ENCODE peak calls at places on chromosomes 1 and 21, in nine cellular contexts. One of them, this sample, is unnamed.

GRCh38 chr21:17359781-17360180 is 153.1 kb upstream of the CXADR start:
- DNase-seq in NK-92 treated with Interleukin-12 subunit alpha and Interleukin-12 subunit beta, amount 100 ng/mL, for 24 hours: no peak
- DNase-seq in fibroblast of lung: no peak
- DNase-seq in activated CD4-positive, alpha-beta memory T cell treated with anti-CD3 and anti-CD28 coated beads, Interleukin-2, amount 10 ng/mL, durations not matched to agents 7 days and 5 days: no peak
- DNase-seq in CD8-positive, alpha-beta T cell: no peak
- DNase-seq in activated naive CD4-positive, alpha-beta T cell treated with anti-CD3 and anti-CD28 coated beads, Interleukin-2, amount 10 ng/mL, durations not matched to agents 7 days and 5 days: no peak
- DNase-seq in activated CD4-positive, CD25-positive, alpha-beta regulatory T cell treated with anti-CD3 and anti-CD28 coated beads, Interleukin-2, amount 50 U/mL, for 72 hours: no peak
- DNase-seq in HEK293T: no peak
- DNase-seq in EH: no peak
- DNase-seq in this sample: no peak

GRCh38 chr21:42225571-42226155 is 6.7 kb downstream of the ABCG1 start:
- DNase-seq in HEK293T: no peak
- DNase-seq in fibroblast of lung: no peak
- DNase-seq in activated CD4-positive, alpha-beta memory T cell treated with anti-CD3 and anti-CD28 coated beads, Interleukin-2, amount 10 ng/mL, durations not matched to agents 7 days and 5 days: no peak
- DNase-seq in EH: no peak
- DNase-seq in CD8-positive, alpha-beta T cell: no peak
- DNase-seq in activated CD4-positive, CD25-positive, alpha-beta regulatory T cell treated with anti-CD3 and anti-CD28 coated beads, Interleukin-2, amount 50 U/mL, for 72 hours: peak; percentile 16
- DNase-seq in activated naive CD4-positive, alpha-beta T cell treated with anti-CD3 and anti-CD28 coated beads, Interleukin-2, amount 10 ng/mL, durations not matched to agents 7 days and 5 days: no peak
- DNase-seq in NK-92 treated with Interleukin-12 subunit alpha and Interleukin-12 subunit beta, amount 100 ng/mL, for 24 hours: no peak
- DNase-seq in this sample: no peak

GRCh38 chr1:9165396-9165795 is 36.5 kb upstream of the GPR157 start:
- DNase-seq in EH: no peak
- DNase-seq in activated naive CD4-positive, alpha-beta T cell treated with anti-CD3 and anti-CD28 coated beads, Interleukin-2, amount 10 ng/mL, durations not matched to agents 7 days and 5 days: no peak
- DNase-seq in CD8-positive, alpha-beta T cell: no peak
- DNase-seq in HEK293T: no peak
- DNase-seq in activated CD4-positive, alpha-beta memory T cell treated with anti-CD3 and anti-CD28 coated beads, Interleukin-2, amount 10 ng/mL, durations not matched to agents 7 days and 5 days: no peak
- DNase-seq in NK-92 treated with Interleukin-12 subunit alpha and Interleukin-12 subunit beta, amount 100 ng/mL, for 24 hours: no peak
- DNase-seq in fibroblast of lung: no peak
- DNase-seq in activated CD4-positive, CD25-positive, alpha-beta regulatory T cell treated with anti-CD3 and anti-CD28 coated beads, Interleukin-2, amount 50 U/mL, for 72 hours: no peak
- DNase-seq in this sample: no peak

GRCh38 chr1:53549781-53550180 is 90.6 kb downstream of the DMRTB1 start:
- DNase-seq in CD8-positive, alpha-beta T cell: no peak
- DNase-seq in activated CD4-positive, CD25-positive, alpha-beta regulatory T cell treated with anti-CD3 and anti-CD28 coated beads, Interleukin-2, amount 50 U/mL, for 72 hours: peak; percentile 13
- DNase-seq in HEK293T: no peak
- DNase-seq in fibroblast of lung: no peak
- DNase-seq in activated CD4-positive, alpha-beta memory T cell treated with anti-CD3 and anti-CD28 coated beads, Interleukin-2, amount 10 ng/mL, durations not matched to agents 7 days and 5 days: no peak
- DNase-seq in EH: no peak
- DNase-seq in activated naive CD4-positive, alpha-beta T cell treated with anti-CD3 and anti-CD28 coated beads, Interleukin-2, amount 10 ng/mL, durations not matched to agents 7 days and 5 days: no peak
- DNase-seq in NK-92 treated with Interleukin-12 subunit alpha and Interleukin-12 subunit beta, amount 100 ng/mL, for 24 hours: no peak
- DNase-seq in this sample: no peak

GRCh38 chr1:7677111-7677510 is 94.0 kb upstream of the VAMP3 start:
- DNase-seq in NK-92 treated with Interleukin-12 subunit alpha and Interleukin-12 subunit beta, amount 100 ng/mL, for 24 hours: no peak
- DNase-seq in CD8-positive, alpha-beta T cell: no peak
- DNase-seq in activated CD4-positive, CD25-positive, alpha-beta regulatory T cell treated with anti-CD3 and anti-CD28 coated beads, Interleukin-2, amount 50 U/mL, for 72 hours: no peak
- DNase-seq in EH: no peak
- DNase-seq in fibroblast of lung: no peak
- DNase-seq in activated naive CD4-positive, alpha-beta T cell treated with anti-CD3 and anti-CD28 coated beads, Interleukin-2, amount 10 ng/mL, durations not matched to agents 7 days and 5 days: no peak
- DNase-seq in HEK293T: no peak
- DNase-seq in activated CD4-positive, alpha-beta memory T cell treated with anti-CD3 and anti-CD28 coated beads, Interleukin-2, amount 10 ng/mL, durations not matched to agents 7 days and 5 days: no peak
- DNase-seq in this sample: no peak

GRCh38 chr1:230120949-230121381 is 53.9 kb downstream of the GALNT2 start:
- DNase-seq in EH: no peak
- DNase-seq in HEK293T: peak; percentile 58
- DNase-seq in activated naive CD4-positive, alpha-beta T cell treated with anti-CD3 and anti-CD28 coated beads, Interleukin-2, amount 10 ng/mL, durations not matched to agents 7 days and 5 days: peak; percentile 37
- DNase-seq in CD8-positive, alpha-beta T cell: no peak
- DNase-seq in fibroblast of lung: peak; percentile 47
- DNase-seq in activated CD4-positive, alpha-beta memory T cell treated with anti-CD3 and anti-CD28 coated beads, Interleukin-2, amount 10 ng/mL, durations not matched to agents 7 days and 5 days: no peak
- DNase-seq in NK-92 treated with Interleukin-12 subunit alpha and Interleukin-12 subunit beta, amount 100 ng/mL, for 24 hours: no peak
- DNase-seq in activated CD4-positive, CD25-positive, alpha-beta regulatory T cell treated with anti-CD3 and anti-CD28 coated beads, Interleukin-2, amount 50 U/mL, for 72 hours: no peak
- DNase-seq in this sample: no peak

GRCh38 chr1:68217060-68217554 is 15.2 kb downstream of the WLS start:
- DNase-seq in HEK293T: peak; percentile 68
- DNase-seq in activated CD4-positive, alpha-beta memory T cell treated with anti-CD3 and anti-CD28 coated beads, Interleukin-2, amount 10 ng/mL, durations not matched to agents 7 days and 5 days: no peak
- DNase-seq in NK-92 treated with Interleukin-12 subunit alpha and Interleukin-12 subunit beta, amount 100 ng/mL, for 24 hours: no peak
- DNase-seq in CD8-positive, alpha-beta T cell: no peak
- DNase-seq in activated CD4-positive, CD25-positive, alpha-beta regulatory T cell treated with anti-CD3 and anti-CD28 coated beads, Interleukin-2, amount 50 U/mL, for 72 hours: no peak
- DNase-seq in fibroblast of lung: no peak
- DNase-seq in EH: no peak
- DNase-seq in activated naive CD4-positive, alpha-beta T cell treated with anti-CD3 and anti-CD28 coated beads, Interleukin-2, amount 10 ng/mL, durations not matched to agents 7 days and 5 days: no peak
- DNase-seq in this sample: no peak

GRCh38 chr1:203663294-203663693 is 36.7 kb downstream of the ATP2B4 start:
- DNase-seq in activated CD4-positive, CD25-positive, alpha-beta regulatory T cell treated with anti-CD3 and anti-CD28 coated beads, Interleukin-2, amount 50 U/mL, for 72 hours: no peak
- DNase-seq in EH: peak; percentile 95
- DNase-seq in HEK293T: no peak
- DNase-seq in activated CD4-positive, alpha-beta memory T cell treated with anti-CD3 and anti-CD28 coated beads, Interleukin-2, amount 10 ng/mL, durations not matched to agents 7 days and 5 days: no peak
- DNase-seq in fibroblast of lung: peak; percentile 74
- DNase-seq in activated naive CD4-positive, alpha-beta T cell treated with anti-CD3 and anti-CD28 coated beads, Interleukin-2, amount 10 ng/mL, durations not matched to agents 7 days and 5 days: no peak
- DNase-seq in NK-92 treated with Interleukin-12 subunit alpha and Interleukin-12 subunit beta, amount 100 ng/mL, for 24 hours: no peak
- DNase-seq in CD8-positive, alpha-beta T cell: no peak
- DNase-seq in this sample: peak; percentile 54

GRCh38 chr1:18928406-18928805 is 26.1 kb upstream of the ALDH4A1 start:
- DNase-seq in NK-92 treated with Interleukin-12 subunit alpha and Interleukin-12 subunit beta, amount 100 ng/mL, for 24 hours: no peak
- DNase-seq in HEK293T: no peak
- DNase-seq in CD8-positive, alpha-beta T cell: no peak
- DNase-seq in activated CD4-positive, alpha-beta memory T cell treated with anti-CD3 and anti-CD28 coated beads, Interleukin-2, amount 10 ng/mL, durations not matched to agents 7 days and 5 days: no peak
- DNase-seq in EH: no peak
- DNase-seq in fibroblast of lung: no peak
- DNase-seq in activated CD4-positive, CD25-positive, alpha-beta regulatory T cell treated with anti-CD3 and anti-CD28 coated beads, Interleukin-2, amount 50 U/mL, for 72 hours: no peak
- DNase-seq in activated naive CD4-positive, alpha-beta T cell treated with anti-CD3 and anti-CD28 coated beads, Interleukin-2, amount 10 ng/mL, durations not matched to agents 7 days and 5 days: no peak
- DNase-seq in this sample: no peak

GRCh38 chr1:160628799-160629263 is 18.0 kb downstream of the SLAMF1 start:
- DNase-seq in fibroblast of lung: no peak
- DNase-seq in activated naive CD4-positive, alpha-beta T cell treated with anti-CD3 and anti-CD28 coated beads, Interleukin-2, amount 10 ng/mL, durations not matched to agents 7 days and 5 days: peak; percentile 57
- DNase-seq in activated CD4-positive, CD25-positive, alpha-beta regulatory T cell treated with anti-CD3 and anti-CD28 coated beads, Interleukin-2, amount 50 U/mL, for 72 hours: no peak
- DNase-seq in NK-92 treated with Interleukin-12 subunit alpha and Interleukin-12 subunit beta, amount 100 ng/mL, for 24 hours: no peak
- DNase-seq in activated CD4-positive, alpha-beta memory T cell treated with anti-CD3 and anti-CD28 coated beads, Interleukin-2, amount 10 ng/mL, durations not matched to agents 7 days and 5 days: peak; percentile 56
- DNase-seq in CD8-positive, alpha-beta T cell: no peak
- DNase-seq in HEK293T: no peak
- DNase-seq in EH: no peak
- DNase-seq in this sample: peak; percentile 86

GRCh38 chr1:217857061-217857460 is 225.9 kb downstream of the SPATA17 start:
- DNase-seq in EH: no peak
- DNase-seq in NK-92 treated with Interleukin-12 subunit alpha and Interleukin-12 subunit beta, amount 100 ng/mL, for 24 hours: no peak
- DNase-seq in activated naive CD4-positive, alpha-beta T cell treated with anti-CD3 and anti-CD28 coated beads, Interleukin-2, amount 10 ng/mL, durations not matched to agents 7 days and 5 days: no peak
- DNase-seq in fibroblast of lung: peak; percentile 59
- DNase-seq in activated CD4-positive, alpha-beta memory T cell treated with anti-CD3 and anti-CD28 coated beads, Interleukin-2, amount 10 ng/mL, durations not matched to agents 7 days and 5 days: no peak
- DNase-seq in activated CD4-positive, CD25-positive, alpha-beta regulatory T cell treated with anti-CD3 and anti-CD28 coated beads, Interleukin-2, amount 50 U/mL, for 72 hours: no peak
- DNase-seq in HEK293T: no peak
- DNase-seq in CD8-positive, alpha-beta T cell: no peak
- DNase-seq in this sample: no peak

GRCh38 chr1:204941415-204942338 is 71.0 kb downstream of the NFASC start:
- DNase-seq in activated CD4-positive, alpha-beta memory T cell treated with anti-CD3 and anti-CD28 coated beads, Interleukin-2, amount 10 ng/mL, durations not matched to agents 7 days and 5 days: peak; percentile 60
- DNase-seq in CD8-positive, alpha-beta T cell: peak; percentile 42
- DNase-seq in HEK293T: peak; percentile 83
- DNase-seq in fibroblast of lung: peak; percentile 47
- DNase-seq in NK-92 treated with Interleukin-12 subunit alpha and Interleukin-12 subunit beta, amount 100 ng/mL, for 24 hours: peak; percentile 13
- DNase-seq in activated naive CD4-positive, alpha-beta T cell treated with anti-CD3 and anti-CD28 coated beads, Interleukin-2, amount 10 ng/mL, durations not matched to agents 7 days and 5 days: peak; percentile 72
- DNase-seq in EH: peak; percentile 65
- DNase-seq in activated CD4-positive, CD25-positive, alpha-beta regulatory T cell treated with anti-CD3 and anti-CD28 coated beads, Interleukin-2, amount 50 U/mL, for 72 hours: peak; percentile 63
- DNase-seq in this sample: peak; percentile 52

GRCh38 chr1:40042337-40042736 is 1.8 kb downstream of the CAP1 start:
- DNase-seq in EH: peak; percentile 71
- DNase-seq in HEK293T: no peak
- DNase-seq in activated CD4-positive, CD25-positive, alpha-beta regulatory T cell treated with anti-CD3 and anti-CD28 coated beads, Interleukin-2, amount 50 U/mL, for 72 hours: no peak
- DNase-seq in fibroblast of lung: no peak
- DNase-seq in CD8-positive, alpha-beta T cell: no peak
- DNase-seq in activated naive CD4-positive, alpha-beta T cell treated with anti-CD3 and anti-CD28 coated beads, Interleukin-2, amount 10 ng/mL, durations not matched to agents 7 days and 5 days: no peak
- DNase-seq in activated CD4-positive, alpha-beta memory T cell treated with anti-CD3 and anti-CD28 coated beads, Interleukin-2, amount 10 ng/mL, durations not matched to agents 7 days and 5 days: no peak
- DNase-seq in NK-92 treated with Interleukin-12 subunit alpha and Interleukin-12 subunit beta, amount 100 ng/mL, for 24 hours: no peak
- DNase-seq in this sample: no peak

GRCh38 chr21:41167348-41168342 is at the start of gene BACE2:
- DNase-seq in HEK293T: peak; percentile 72
- DNase-seq in NK-92 treated with Interleukin-12 subunit alpha and Interleukin-12 subunit beta, amount 100 ng/mL, for 24 hours: no peak
- DNase-seq in activated naive CD4-positive, alpha-beta T cell treated with anti-CD3 and anti-CD28 coated beads, Interleukin-2, amount 10 ng/mL, durations not matched to agents 7 days and 5 days: peak; percentile 75
- DNase-seq in activated CD4-positive, alpha-beta memory T cell treated with anti-CD3 and anti-CD28 coated beads, Interleukin-2, amount 10 ng/mL, durations not matched to agents 7 days and 5 days: peak; percentile 68
- DNase-seq in EH: peak; percentile 67
- DNase-seq in activated CD4-positive, CD25-positive, alpha-beta regulatory T cell treated with anti-CD3 and anti-CD28 coated beads, Interleukin-2, amount 50 U/mL, for 72 hours: peak; percentile 40
- DNase-seq in fibroblast of lung: peak; percentile 75
- DNase-seq in CD8-positive, alpha-beta T cell: peak; percentile 22
- DNase-seq in this sample: peak; percentile 41

GRCh38 chr1:168439451-168440375 is 104.1 kb downstream of the XCL2 start:
- DNase-seq in NK-92 treated with Interleukin-12 subunit alpha and Interleukin-12 subunit beta, amount 100 ng/mL, for 24 hours: peak; percentile 64
- DNase-seq in CD8-positive, alpha-beta T cell: peak; percentile 84
- DNase-seq in activated CD4-positive, alpha-beta memory T cell treated with anti-CD3 and anti-CD28 coated beads, Interleukin-2, amount 10 ng/mL, durations not matched to agents 7 days and 5 days: peak; percentile 88
- DNase-seq in EH: peak; percentile 85
- DNase-seq in fibroblast of lung: peak; percentile 85
- DNase-seq in activated naive CD4-positive, alpha-beta T cell treated with anti-CD3 and anti-CD28 coated beads, Interleukin-2, amount 10 ng/mL, durations not matched to agents 7 days and 5 days: peak; percentile 90
- DNase-seq in HEK293T: peak; percentile 83
- DNase-seq in activated CD4-positive, CD25-positive, alpha-beta regulatory T cell treated with anti-CD3 and anti-CD28 coated beads, Interleukin-2, amount 50 U/mL, for 72 hours: peak; percentile 64
- DNase-seq in this sample: peak; percentile 91

GRCh38 chr1:234782057-234782800 is 172.3 kb upstream of the IRF2BP2 start:
- DNase-seq in activated CD4-positive, alpha-beta memory T cell treated with anti-CD3 and anti-CD28 coated beads, Interleukin-2, amount 10 ng/mL, durations not matched to agents 7 days and 5 days: no peak
- DNase-seq in activated CD4-positive, CD25-positive, alpha-beta regulatory T cell treated with anti-CD3 and anti-CD28 coated beads, Interleukin-2, amount 50 U/mL, for 72 hours: no peak
- DNase-seq in CD8-positive, alpha-beta T cell: no peak
- DNase-seq in HEK293T: no peak
- DNase-seq in fibroblast of lung: no peak
- DNase-seq in activated naive CD4-positive, alpha-beta T cell treated with anti-CD3 and anti-CD28 coated beads, Interleukin-2, amount 10 ng/mL, durations not matched to agents 7 days and 5 days: no peak
- DNase-seq in EH: peak; percentile 43
- DNase-seq in NK-92 treated with Interleukin-12 subunit alpha and Interleukin-12 subunit beta, amount 100 ng/mL, for 24 hours: no peak
- DNase-seq in this sample: no peak

GRCh38 chr1:61225478-61225877 is 143.1 kb downstream of the NFIA start:
- DNase-seq in activated CD4-positive, CD25-positive, alpha-beta regulatory T cell treated with anti-CD3 and anti-CD28 coated beads, Interleukin-2, amount 50 U/mL, for 72 hours: no peak
- DNase-seq in HEK293T: no peak
- DNase-seq in activated naive CD4-positive, alpha-beta T cell treated with anti-CD3 and anti-CD28 coated beads, Interleukin-2, amount 10 ng/mL, durations not matched to agents 7 days and 5 days: no peak
- DNase-seq in fibroblast of lung: no peak
- DNase-seq in EH: no peak
- DNase-seq in NK-92 treated with Interleukin-12 subunit alpha and Interleukin-12 subunit beta, amount 100 ng/mL, for 24 hours: no peak
- DNase-seq in CD8-positive, alpha-beta T cell: no peak
- DNase-seq in activated CD4-positive, alpha-beta memory T cell treated with anti-CD3 and anti-CD28 coated beads, Interleukin-2, amount 10 ng/mL, durations not matched to agents 7 days and 5 days: no peak
- DNase-seq in this sample: no peak

GRCh38 chr1:2543543-2544092 is 12.6 kb upstream of the TNFRSF14 start:
- DNase-seq in activated naive CD4-positive, alpha-beta T cell treated with anti-CD3 and anti-CD28 coated beads, Interleukin-2, amount 10 ng/mL, durations not matched to agents 7 days and 5 days: peak; percentile 53
- DNase-seq in CD8-positive, alpha-beta T cell: peak; percentile 58
- DNase-seq in activated CD4-positive, CD25-positive, alpha-beta regulatory T cell treated with anti-CD3 and anti-CD28 coated beads, Interleukin-2, amount 50 U/mL, for 72 hours: no peak
- DNase-seq in NK-92 treated with Interleukin-12 subunit alpha and Interleukin-12 subunit beta, amount 100 ng/mL, for 24 hours: no peak
- DNase-seq in activated CD4-positive, alpha-beta memory T cell treated with anti-CD3 and anti-CD28 coated beads, Interleukin-2, amount 10 ng/mL, durations not matched to agents 7 days and 5 days: no peak
- DNase-seq in HEK293T: no peak
- DNase-seq in fibroblast of lung: peak; percentile 37
- DNase-seq in EH: peak; percentile 41
- DNase-seq in this sample: no peak

GRCh38 chr1:113252166-113252565 is 138.1 kb upstream of the MAGI3 start:
- DNase-seq in CD8-positive, alpha-beta T cell: no peak
- DNase-seq in NK-92 treated with Interleukin-12 subunit alpha and Interleukin-12 subunit beta, amount 100 ng/mL, for 24 hours: no peak
- DNase-seq in fibroblast of lung: no peak
- DNase-seq in activated naive CD4-positive, alpha-beta T cell treated with anti-CD3 and anti-CD28 coated beads, Interleukin-2, amount 10 ng/mL, durations not matched to agents 7 days and 5 days: no peak
- DNase-seq in HEK293T: no peak
- DNase-seq in activated CD4-positive, CD25-positive, alpha-beta regulatory T cell treated with anti-CD3 and anti-CD28 coated beads, Interleukin-2, amount 50 U/mL, for 72 hours: no peak
- DNase-seq in activated CD4-positive, alpha-beta memory T cell treated with anti-CD3 and anti-CD28 coated beads, Interleukin-2, amount 10 ng/mL, durations not matched to agents 7 days and 5 days: no peak
- DNase-seq in EH: no peak
- DNase-seq in this sample: no peak

GRCh38 chr1:64209221-64209620 is 5.8 kb downstream of the UBE2U start:
- DNase-seq in activated naive CD4-positive, alpha-beta T cell treated with anti-CD3 and anti-CD28 coated beads, Interleukin-2, amount 10 ng/mL, durations not matched to agents 7 days and 5 days: no peak
- DNase-seq in CD8-positive, alpha-beta T cell: no peak
- DNase-seq in EH: no peak
- DNase-seq in activated CD4-positive, alpha-beta memory T cell treated with anti-CD3 and anti-CD28 coated beads, Interleukin-2, amount 10 ng/mL, durations not matched to agents 7 days and 5 days: no peak
- DNase-seq in activated CD4-positive, CD25-positive, alpha-beta regulatory T cell treated with anti-CD3 and anti-CD28 coated beads, Interleukin-2, amount 50 U/mL, for 72 hours: no peak
- DNase-seq in NK-92 treated with Interleukin-12 subunit alpha and Interleukin-12 subunit beta, amount 100 ng/mL, for 24 hours: no peak
- DNase-seq in HEK293T: no peak
- DNase-seq in fibroblast of lung: no peak
- DNase-seq in this sample: no peak

GRCh38 chr21:29580886-29581285 is 282.2 kb downstream of the BACH1 start:
- DNase-seq in NK-92 treated with Interleukin-12 subunit alpha and Interleukin-12 subunit beta, amount 100 ng/mL, for 24 hours: no peak
- DNase-seq in EH: no peak
- DNase-seq in HEK293T: no peak
- DNase-seq in CD8-positive, alpha-beta T cell: no peak
- DNase-seq in fibroblast of lung: no peak
- DNase-seq in activated CD4-positive, CD25-positive, alpha-beta regulatory T cell treated with anti-CD3 and anti-CD28 coated beads, Interleukin-2, amount 50 U/mL, for 72 hours: no peak
- DNase-seq in activated naive CD4-positive, alpha-beta T cell treated with anti-CD3 and anti-CD28 coated beads, Interleukin-2, amount 10 ng/mL, durations not matched to agents 7 days and 5 days: no peak
- DNase-seq in activated CD4-positive, alpha-beta memory T cell treated with anti-CD3 and anti-CD28 coated beads, Interleukin-2, amount 10 ng/mL, durations not matched to agents 7 days and 5 days: no peak
- DNase-seq in this sample: no peak

GRCh38 chr1:54413295-54413694 is 7.1 kb upstream of the SSBP3 start:
- DNase-seq in CD8-positive, alpha-beta T cell: peak; percentile 18
- DNase-seq in NK-92 treated with Interleukin-12 subunit alpha and Interleukin-12 subunit beta, amount 100 ng/mL, for 24 hours: no peak
- DNase-seq in activated CD4-positive, alpha-beta memory T cell treated with anti-CD3 and anti-CD28 coated beads, Interleukin-2, amount 10 ng/mL, durations not matched to agents 7 days and 5 days: peak; percentile 61
- DNase-seq in activated CD4-positive, CD25-positive, alpha-beta regulatory T cell treated with anti-CD3 and anti-CD28 coated beads, Interleukin-2, amount 50 U/mL, for 72 hours: no peak
- DNase-seq in EH: peak; percentile 81
- DNase-seq in HEK293T: no peak
- DNase-seq in activated naive CD4-positive, alpha-beta T cell treated with anti-CD3 and anti-CD28 coated beads, Interleukin-2, amount 10 ng/mL, durations not matched to agents 7 days and 5 days: peak; percentile 73
- DNase-seq in fibroblast of lung: peak; percentile 46
- DNase-seq in this sample: peak; percentile 80

GRCh38 chr1:17104782-17105181 is 14.5 kb downstream of the PADI2 start:
- DNase-seq in activated CD4-positive, CD25-positive, alpha-beta regulatory T cell treated with anti-CD3 and anti-CD28 coated beads, Interleukin-2, amount 50 U/mL, for 72 hours: no peak
- DNase-seq in activated naive CD4-positive, alpha-beta T cell treated with anti-CD3 and anti-CD28 coated beads, Interleukin-2, amount 10 ng/mL, durations not matched to agents 7 days and 5 days: no peak
- DNase-seq in CD8-positive, alpha-beta T cell: no peak
- DNase-seq in EH: no peak
- DNase-seq in fibroblast of lung: no peak
- DNase-seq in NK-92 treated with Interleukin-12 subunit alpha and Interleukin-12 subunit beta, amount 100 ng/mL, for 24 hours: no peak
- DNase-seq in HEK293T: no peak
- DNase-seq in activated CD4-positive, alpha-beta memory T cell treated with anti-CD3 and anti-CD28 coated beads, Interleukin-2, amount 10 ng/mL, durations not matched to agents 7 days and 5 days: no peak
- DNase-seq in this sample: no peak

GRCh38 chr1:24694380-24694843 is 50.8 kb upstream of the CLIC4 start:
- DNase-seq in activated naive CD4-positive, alpha-beta T cell treated with anti-CD3 and anti-CD28 coated beads, Interleukin-2, amount 10 ng/mL, durations not matched to agents 7 days and 5 days: no peak
- DNase-seq in activated CD4-positive, CD25-positive, alpha-beta regulatory T cell treated with anti-CD3 and anti-CD28 coated beads, Interleukin-2, amount 50 U/mL, for 72 hours: no peak
- DNase-seq in activated CD4-positive, alpha-beta memory T cell treated with anti-CD3 and anti-CD28 coated beads, Interleukin-2, amount 10 ng/mL, durations not matched to agents 7 days and 5 days: no peak
- DNase-seq in NK-92 treated with Interleukin-12 subunit alpha and Interleukin-12 subunit beta, amount 100 ng/mL, for 24 hours: no peak
- DNase-seq in fibroblast of lung: peak; percentile 72
- DNase-seq in HEK293T: no peak
- DNase-seq in CD8-positive, alpha-beta T cell: peak; percentile 16
- DNase-seq in EH: peak; percentile 56
- DNase-seq in this sample: peak; percentile 37

GRCh38 chr1:10415211-10415930 is 14.9 kb upstream of the CENPS start:
- DNase-seq in fibroblast of lung: peak; percentile 75
- DNase-seq in activated CD4-positive, alpha-beta memory T cell treated with anti-CD3 and anti-CD28 coated beads, Interleukin-2, amount 10 ng/mL, durations not matched to agents 7 days and 5 days: peak; percentile 32
- DNase-seq in EH: peak; percentile 86
- DNase-seq in HEK293T: no peak
- DNase-seq in NK-92 treated with Interleukin-12 subunit alpha and Interleukin-12 subunit beta, amount 100 ng/mL, for 24 hours: no peak
- DNase-seq in activated naive CD4-positive, alpha-beta T cell treated with anti-CD3 and anti-CD28 coated beads, Interleukin-2, amount 10 ng/mL, durations not matched to agents 7 days and 5 days: peak; percentile 25
- DNase-seq in activated CD4-positive, CD25-positive, alpha-beta regulatory T cell treated with anti-CD3 and anti-CD28 coated beads, Interleukin-2, amount 50 U/mL, for 72 hours: no peak
- DNase-seq in CD8-positive, alpha-beta T cell: no peak
- DNase-seq in this sample: no peak

This sample was measured in Jurkat, Clone E6-1.